ENCODE peak calls at places on chromosomes 13 and 19, in five cellular contexts. E is activated T-helper 1 cell treated with Interleukin-2 at 50 U/mL for 16 hours, R is Peyer's patch, N is Right ventricle myocardium superior, A is NCI-H460. G is an unnamed sample.
A peak's percentile ranks its signal among the peaks of the same experiment; 100 is the strongest.

GRCh38 chr13:101529419-101529818 is 76.9 kb downstream of the ITGBL1 start:
- DNase-seq in E (no peak), R (no peak), N (no peak), A (no peak), G (peak; percentile 8)

GRCh38 chr19:40080289-40080688 is 10.5 kb downstream of the ZNF780A start:
- DNase-seq in E (no peak), R (no peak), N (no peak), A (no peak), G (no peak)

GRCh38 chr13:81726037-81726726 is 1385.3 kb upstream of the SPRY2 start:
- DNase-seq in E (no peak), R (no peak), N (no peak), A (no peak), G (no peak)

GRCh38 chr13:39787086-39787487 is 131.6 kb downstream of the COG6 start:
- DNase-seq in E (no peak), R (no peak), N (no peak), A (no peak), G (no peak)

GRCh38 chr19:13153627-13154240 is 3.5 kb downstream of the IER2 start:
- DNase-seq in E (no peak), R (peak; percentile 65), N (peak; percentile 54), A (no peak), G (peak; percentile 60)

GRCh38 chr13:46609726-46610125 is 56.8 kb downstream of the LRCH1 start:
- DNase-seq in E (no peak), R (no peak), N (no peak), A (no peak), G (no peak)

GRCh38 chr13:43268632-43269031 is 245.2 kb downstream of the DNAJC15 start:
- DNase-seq in E (no peak), R (no peak), N (no peak), A (no peak), G (no peak)

GRCh38 chr13:51959773-51960172 is 51.5 kb downstream of the ATP7B start:
- DNase-seq in E (no peak), R (peak; percentile 68), N (no peak), A (no peak), G (no peak)

GRCh38 chr13:72960541-72960940 is 98.3 kb upstream of the KLF5 start:
- DNase-seq in E (no peak), R (no peak), N (no peak), A (no peak), G (peak; percentile 61)

GRCh38 chr13:111248822-111249221 is 71.6 kb upstream of the TEX29 start:
- DNase-seq in E (no peak), R (no peak), N (no peak), A (no peak), G (no peak)

GRCh38 chr19:41116261-41116660 is 2.0 kb downstream of the CYP2F1 start:
- DNase-seq in E (no peak), R (no peak), N (no peak), A (no peak), G (no peak)

GRCh38 chr19:46692918-46693722 is 23.8 kb downstream of the PRKD2 start:
- DNase-seq in E (no peak), R (no peak), N (no peak), A (no peak), G (no peak)

GRCh38 chr13:36343766-36344165 is 2.4 kb downstream of the SPART start:
- DNase-seq in E (no peak), R (no peak), N (no peak), A (no peak), G (no peak)

GRCh38 chr13:97026759-97027555 is 32.7 kb upstream of the OXGR1 start:
- DNase-seq in E (no peak), R (no peak), N (no peak), A (no peak), G (no peak)

GRCh38 chr19:55858401-55858800 is 22.1 kb downstream of the NLRP4 start:
- DNase-seq in E (no peak), R (no peak), N (no peak), A (no peak), G (no peak)

GRCh38 chr19:49896863-49897621 is at the start of gene IL4I1:
- DNase-seq in E (peak; percentile 33), R (peak; percentile 78), N (no peak), A (no peak), G (no peak)

GRCh38 chr13:46962286-46962941 is 65.6 kb upstream of the HTR2A start:
- DNase-seq in E (no peak), R (no peak), N (no peak), A (no peak), G (no peak)

GRCh38 chr13:97429681-97430081 is 4.3 kb upstream of the RAP2A start:
- DNase-seq in E (no peak), R (no peak), N (no peak), A (no peak), G (no peak)

GRCh38 chr13:106710267-106710666 is 142.3 kb upstream of the ARGLU1 start:
- DNase-seq in E (no peak), R (no peak), N (no peak), A (no peak), G (no peak)

GRCh38 chr13:23991119-23991518 is 93.8 kb upstream of the C1QTNF9B start:
- DNase-seq in E (no peak), R (no peak), N (no peak), A (no peak), G (no peak)

GRCh38 chr13:102399791-102400618 is 1.8 kb downstream of the FGF14 start:
- DNase-seq in E (no peak), R (no peak), N (peak; percentile 46), A (no peak), G (peak; percentile 39)